ENCODE peak calls at places on chromosomes 1 and 21, in eight cellular contexts. One of them, this sample, is unnamed.

GRCh38 chr21:44582055-44582454 is 1.7 kb upstream of the KRTAP10-5 start:
- DNase-seq in GM10248: no peak
- DNase-seq in stimulated activated CD4-positive, alpha-beta T cell treated with anti-CD3 and anti-CD28 coated beads, Interleukin-1b, Interleukin-23, amount 100 ng/mL, for 1 hour: no peak
- DNase-seq in ELR: no peak
- DNase-seq in kidney tubule cell: no peak
- DNase-seq in HFFc6: no peak
- DNase-seq in iris pigment epithelial cell: no peak
- DNase-seq in cardiac fibroblast: no peak
- DNase-seq in this sample: no peak

GRCh38 chr1:109850827-109851226 is 59.8 kb upstream of the CSF1 start:
- DNase-seq in GM10248: no peak
- DNase-seq in ELR: peak
- DNase-seq in kidney tubule cell: no peak
- DNase-seq in iris pigment epithelial cell: peak
- DNase-seq in HFFc6: no peak
- DNase-seq in cardiac fibroblast: peak
- DNase-seq in stimulated activated CD4-positive, alpha-beta T cell treated with anti-CD3 and anti-CD28 coated beads, Interleukin-1b, Interleukin-23, amount 100 ng/mL, for 1 hour: no peak
- DNase-seq in this sample: no peak

GRCh38 chr21:44255519-44255981 is 6.1 kb downstream of the DNMT3L start:
- DNase-seq in kidney tubule cell: peak
- DNase-seq in ELR: no peak
- DNase-seq in GM10248: no peak
- DNase-seq in iris pigment epithelial cell: no peak
- DNase-seq in cardiac fibroblast: no peak
- DNase-seq in HFFc6: no peak
- DNase-seq in stimulated activated CD4-positive, alpha-beta T cell treated with anti-CD3 and anti-CD28 coated beads, Interleukin-1b, Interleukin-23, amount 100 ng/mL, for 1 hour: no peak
- DNase-seq in this sample: no peak

GRCh38 chr1:8374812-8375211 is 56.9 kb downstream of the SLC45A1 start:
- DNase-seq in kidney tubule cell: peak
- DNase-seq in iris pigment epithelial cell: peak
- DNase-seq in cardiac fibroblast: peak
- DNase-seq in HFFc6: peak
- DNase-seq in GM10248: no peak
- DNase-seq in ELR: peak
- DNase-seq in stimulated activated CD4-positive, alpha-beta T cell treated with anti-CD3 and anti-CD28 coated beads, Interleukin-1b, Interleukin-23, amount 100 ng/mL, for 1 hour: no peak
- DNase-seq in this sample: no peak

GRCh38 chr1:234214129-234214910 is 158.9 kb upstream of the COA6 start:
- DNase-seq in stimulated activated CD4-positive, alpha-beta T cell treated with anti-CD3 and anti-CD28 coated beads, Interleukin-1b, Interleukin-23, amount 100 ng/mL, for 1 hour: no peak
- DNase-seq in cardiac fibroblast: no peak
- DNase-seq in kidney tubule cell: peak
- DNase-seq in HFFc6: no peak
- DNase-seq in ELR: peak
- DNase-seq in iris pigment epithelial cell: peak
- DNase-seq in GM10248: peak
- DNase-seq in this sample: no peak

GRCh38 chr1:248926401-248927182 is 20.6 kb downstream of the PGBD2 start:
- DNase-seq in stimulated activated CD4-positive, alpha-beta T cell treated with anti-CD3 and anti-CD28 coated beads, Interleukin-1b, Interleukin-23, amount 100 ng/mL, for 1 hour: no peak
- DNase-seq in GM10248: no peak
- DNase-seq in kidney tubule cell: peak
- DNase-seq in HFFc6: peak
- DNase-seq in ELR: peak
- DNase-seq in cardiac fibroblast: peak
- DNase-seq in iris pigment epithelial cell: peak
- DNase-seq in this sample: no peak

GRCh38 chr1:36589006-36589405 is 106.3 kb upstream of the CSF3R start:
- DNase-seq in stimulated activated CD4-positive, alpha-beta T cell treated with anti-CD3 and anti-CD28 coated beads, Interleukin-1b, Interleukin-23, amount 100 ng/mL, for 1 hour: no peak
- DNase-seq in kidney tubule cell: no peak
- DNase-seq in cardiac fibroblast: no peak
- DNase-seq in HFFc6: no peak
- DNase-seq in GM10248: no peak
- DNase-seq in ELR: no peak
- DNase-seq in iris pigment epithelial cell: no peak
- DNase-seq in this sample: no peak

GRCh38 chr21:43364851-43365424 is 62.0 kb downstream of the SIK1 start:
- DNase-seq in iris pigment epithelial cell: no peak
- DNase-seq in GM10248: no peak
- DNase-seq in ELR: no peak
- DNase-seq in stimulated activated CD4-positive, alpha-beta T cell treated with anti-CD3 and anti-CD28 coated beads, Interleukin-1b, Interleukin-23, amount 100 ng/mL, for 1 hour: no peak
- DNase-seq in HFFc6: no peak
- DNase-seq in kidney tubule cell: no peak
- DNase-seq in cardiac fibroblast: no peak
- DNase-seq in this sample: no peak

GRCh38 chr1:11924334-11925195 is 1.7 kb downstream of the KIAA2013 start:
- DNase-seq in iris pigment epithelial cell: no peak
- DNase-seq in HFFc6: no peak
- DNase-seq in GM10248: peak
- DNase-seq in kidney tubule cell: no peak
- DNase-seq in ELR: no peak
- DNase-seq in cardiac fibroblast: no peak
- DNase-seq in stimulated activated CD4-positive, alpha-beta T cell treated with anti-CD3 and anti-CD28 coated beads, Interleukin-1b, Interleukin-23, amount 100 ng/mL, for 1 hour: no peak
- DNase-seq in this sample: no peak

GRCh38 chr1:154418062-154418897 is 13.1 kb downstream of the IL6R start:
- DNase-seq in ELR: no peak
- DNase-seq in kidney tubule cell: peak
- DNase-seq in cardiac fibroblast: peak
- DNase-seq in stimulated activated CD4-positive, alpha-beta T cell treated with anti-CD3 and anti-CD28 coated beads, Interleukin-1b, Interleukin-23, amount 100 ng/mL, for 1 hour: no peak
- DNase-seq in GM10248: no peak
- DNase-seq in HFFc6: no peak
- DNase-seq in iris pigment epithelial cell: peak
- DNase-seq in this sample: peak

GRCh38 chr21:35043549-35043948 is 5.6 kb downstream of the RUNX1 start:
- DNase-seq in iris pigment epithelial cell: no peak
- DNase-seq in ELR: no peak
- DNase-seq in GM10248: peak
- DNase-seq in cardiac fibroblast: no peak
- DNase-seq in HFFc6: no peak
- DNase-seq in stimulated activated CD4-positive, alpha-beta T cell treated with anti-CD3 and anti-CD28 coated beads, Interleukin-1b, Interleukin-23, amount 100 ng/mL, for 1 hour: no peak
- DNase-seq in kidney tubule cell: no peak
- DNase-seq in this sample: no peak

GRCh38 chr1:2483970-2484369 is 7.9 kb downstream of the PLCH2 start:
- DNase-seq in kidney tubule cell: no peak
- DNase-seq in ELR: no peak
- DNase-seq in cardiac fibroblast: no peak
- DNase-seq in stimulated activated CD4-positive, alpha-beta T cell treated with anti-CD3 and anti-CD28 coated beads, Interleukin-1b, Interleukin-23, amount 100 ng/mL, for 1 hour: no peak
- DNase-seq in iris pigment epithelial cell: no peak
- DNase-seq in HFFc6: no peak
- DNase-seq in GM10248: no peak
- DNase-seq in this sample: no peak

GRCh38 chr1:205226868-205227583 is 720 bp upstream of the TMCC2 start:
- DNase-seq in GM10248: no peak
- DNase-seq in ELR: peak
- DNase-seq in cardiac fibroblast: peak
- DNase-seq in stimulated activated CD4-positive, alpha-beta T cell treated with anti-CD3 and anti-CD28 coated beads, Interleukin-1b, Interleukin-23, amount 100 ng/mL, for 1 hour: no peak
- DNase-seq in kidney tubule cell: peak
- DNase-seq in HFFc6: peak
- DNase-seq in iris pigment epithelial cell: peak
- DNase-seq in this sample: no peak

GRCh38 chr1:68228833-68229232 is 3.5 kb downstream of the WLS start:
- DNase-seq in ELR: no peak
- DNase-seq in cardiac fibroblast: peak
- DNase-seq in HFFc6: no peak
- DNase-seq in iris pigment epithelial cell: peak
- DNase-seq in GM10248: no peak
- DNase-seq in kidney tubule cell: no peak
- DNase-seq in stimulated activated CD4-positive, alpha-beta T cell treated with anti-CD3 and anti-CD28 coated beads, Interleukin-1b, Interleukin-23, amount 100 ng/mL, for 1 hour: no peak
- DNase-seq in this sample: no peak

GRCh38 chr1:193524616-193525015 is 338.2 kb upstream of the B3GALT2 start:
- DNase-seq in kidney tubule cell: no peak
- DNase-seq in ELR: no peak
- DNase-seq in stimulated activated CD4-positive, alpha-beta T cell treated with anti-CD3 and anti-CD28 coated beads, Interleukin-1b, Interleukin-23, amount 100 ng/mL, for 1 hour: no peak
- DNase-seq in iris pigment epithelial cell: no peak
- DNase-seq in cardiac fibroblast: no peak
- DNase-seq in GM10248: no peak
- DNase-seq in HFFc6: no peak
- DNase-seq in this sample: no peak

GRCh38 chr1:56200921-56201320 is 378.4 kb downstream of the PLPP3 start:
- DNase-seq in GM10248: no peak
- DNase-seq in ELR: no peak
- DNase-seq in iris pigment epithelial cell: no peak
- DNase-seq in cardiac fibroblast: no peak
- DNase-seq in kidney tubule cell: no peak
- DNase-seq in stimulated activated CD4-positive, alpha-beta T cell treated with anti-CD3 and anti-CD28 coated beads, Interleukin-1b, Interleukin-23, amount 100 ng/mL, for 1 hour: no peak
- DNase-seq in HFFc6: no peak
- DNase-seq in this sample: no peak

GRCh38 chr1:91881280-91881679 is 4.7 kb downstream of the TGFBR3 start:
- DNase-seq in ELR: no peak
- DNase-seq in kidney tubule cell: no peak
- DNase-seq in iris pigment epithelial cell: no peak
- DNase-seq in HFFc6: no peak
- DNase-seq in GM10248: no peak
- DNase-seq in stimulated activated CD4-positive, alpha-beta T cell treated with anti-CD3 and anti-CD28 coated beads, Interleukin-1b, Interleukin-23, amount 100 ng/mL, for 1 hour: no peak
- DNase-seq in cardiac fibroblast: no peak
- DNase-seq in this sample: no peak

GRCh38 chr1:2832506-2833453 is 31.3 kb upstream of the TTC34 start:
- DNase-seq in cardiac fibroblast: no peak
- DNase-seq in kidney tubule cell: no peak
- DNase-seq in stimulated activated CD4-positive, alpha-beta T cell treated with anti-CD3 and anti-CD28 coated beads, Interleukin-1b, Interleukin-23, amount 100 ng/mL, for 1 hour: no peak
- DNase-seq in HFFc6: no peak
- DNase-seq in GM10248: no peak
- DNase-seq in ELR: no peak
- DNase-seq in iris pigment epithelial cell: no peak
- DNase-seq in this sample: no peak

GRCh38 chr21:43740497-43741156 is 21.7 kb downstream of the PDXK start:
- DNase-seq in kidney tubule cell: peak
- DNase-seq in HFFc6: peak
- DNase-seq in GM10248: no peak
- DNase-seq in iris pigment epithelial cell: peak
- DNase-seq in ELR: no peak
- DNase-seq in cardiac fibroblast: peak
- DNase-seq in stimulated activated CD4-positive, alpha-beta T cell treated with anti-CD3 and anti-CD28 coated beads, Interleukin-1b, Interleukin-23, amount 100 ng/mL, for 1 hour: no peak
- DNase-seq in this sample: no peak

GRCh38 chr1:53368314-53369033 is 40.6 kb upstream of the LRP8 start:
- DNase-seq in iris pigment epithelial cell: no peak
- DNase-seq in kidney tubule cell: no peak
- DNase-seq in cardiac fibroblast: no peak
- DNase-seq in HFFc6: no peak
- DNase-seq in ELR: no peak
- DNase-seq in stimulated activated CD4-positive, alpha-beta T cell treated with anti-CD3 and anti-CD28 coated beads, Interleukin-1b, Interleukin-23, amount 100 ng/mL, for 1 hour: no peak
- DNase-seq in GM10248: no peak
- DNase-seq in this sample: no peak

GRCh38 chr1:110538921-110539320 is 19.9 kb upstream of the KCNA10 start:
- DNase-seq in GM10248: no peak
- DNase-seq in kidney tubule cell: peak
- DNase-seq in stimulated activated CD4-positive, alpha-beta T cell treated with anti-CD3 and anti-CD28 coated beads, Interleukin-1b, Interleukin-23, amount 100 ng/mL, for 1 hour: no peak
- DNase-seq in cardiac fibroblast: no peak
- DNase-seq in iris pigment epithelial cell: no peak
- DNase-seq in ELR: no peak
- DNase-seq in HFFc6: no peak
- DNase-seq in this sample: no peak

GRCh38 chr1:47481936-47482335 is 44.1 kb downstream of the FOXD2 start:
- DNase-seq in ELR: no peak
- DNase-seq in kidney tubule cell: no peak
- DNase-seq in iris pigment epithelial cell: no peak
- DNase-seq in HFFc6: no peak
- DNase-seq in GM10248: no peak
- DNase-seq in stimulated activated CD4-positive, alpha-beta T cell treated with anti-CD3 and anti-CD28 coated beads, Interleukin-1b, Interleukin-23, amount 100 ng/mL, for 1 hour: no peak
- DNase-seq in cardiac fibroblast: no peak
- DNase-seq in this sample: no peak

GRCh38 chr1:156497078-156497742 is 3.4 kb downstream of the MEF2D start:
- DNase-seq in stimulated activated CD4-positive, alpha-beta T cell treated with anti-CD3 and anti-CD28 coated beads, Interleukin-1b, Interleukin-23, amount 100 ng/mL, for 1 hour: no peak
- DNase-seq in iris pigment epithelial cell: no peak
- DNase-seq in ELR: peak
- DNase-seq in GM10248: no peak
- DNase-seq in cardiac fibroblast: no peak
- DNase-seq in HFFc6: peak
- DNase-seq in kidney tubule cell: no peak
- DNase-seq in this sample: no peak

GRCh38 chr1:154961497-154962237 is at the start of gene PYGO2:
- DNase-seq in GM10248: peak
- DNase-seq in ELR: peak
- DNase-seq in cardiac fibroblast: peak
- DNase-seq in kidney tubule cell: peak
- DNase-seq in HFFc6: peak
- DNase-seq in stimulated activated CD4-positive, alpha-beta T cell treated with anti-CD3 and anti-CD28 coated beads, Interleukin-1b, Interleukin-23, amount 100 ng/mL, for 1 hour: peak
- DNase-seq in iris pigment epithelial cell: peak
- DNase-seq in this sample: peak

GRCh38 chr21:45747233-45747766 is 103.8 kb downstream of the PCBP3 start:
- DNase-seq in cardiac fibroblast: no peak
- DNase-seq in GM10248: no peak
- DNase-seq in ELR: no peak
- DNase-seq in kidney tubule cell: no peak
- DNase-seq in HFFc6: no peak
- DNase-seq in stimulated activated CD4-positive, alpha-beta T cell treated with anti-CD3 and anti-CD28 coated beads, Interleukin-1b, Interleukin-23, amount 100 ng/mL, for 1 hour: no peak
- DNase-seq in iris pigment epithelial cell: no peak
- DNase-seq in this sample: no peak

GRCh38 chr1:15249032-15249601 is 2.1 kb downstream of the FHAD1 start:
- DNase-seq in kidney tubule cell: no peak
- DNase-seq in iris pigment epithelial cell: peak
- DNase-seq in HFFc6: no peak
- DNase-seq in cardiac fibroblast: no peak
- DNase-seq in ELR: no peak
- DNase-seq in stimulated activated CD4-positive, alpha-beta T cell treated with anti-CD3 and anti-CD28 coated beads, Interleukin-1b, Interleukin-23, amount 100 ng/mL, for 1 hour: no peak
- DNase-seq in GM10248: no peak
- DNase-seq in this sample: no peak

GRCh38 chr21:44958471-44959191 is 18.8 kb downstream of the SLX9 start:
- DNase-seq in kidney tubule cell: peak
- DNase-seq in ELR: no peak
- DNase-seq in iris pigment epithelial cell: peak
- DNase-seq in HFFc6: no peak
- DNase-seq in GM10248: no peak
- DNase-seq in cardiac fibroblast: peak
- DNase-seq in stimulated activated CD4-positive, alpha-beta T cell treated with anti-CD3 and anti-CD28 coated beads, Interleukin-1b, Interleukin-23, amount 100 ng/mL, for 1 hour: no peak
- DNase-seq in this sample: no peak

This sample was measured in T follicular helper cell.